ENCODE peak calls at places on chromosomes 4 and X, in four cellular contexts. One of them, this sample, is unnamed.

GRCh38 chr4:92251711-92252110 is 52.1 kb upstream of the GRID2 start:
- DNase-seq in RPMI7951: no peak
- DNase-seq in A172: no peak
- DNase-seq in Calu3: no peak
- DNase-seq in this sample: no peak

GRCh38 chr4:100063355-100063754 is 113.3 kb upstream of the H2AZ1 start:
- DNase-seq in A172: no peak
- DNase-seq in RPMI7951: no peak
- DNase-seq in Calu3: no peak
- DNase-seq in this sample: no peak

GRCh38 chr4:95547708-95548471 is 883 bp downstream of the UNC5C start:
- DNase-seq in A172: peak; percentile 27
- DNase-seq in Calu3: no peak
- DNase-seq in RPMI7951: no peak
- DNase-seq in this sample: no peak

GRCh38 chrX:24372021-24372763 is 11.8 kb downstream of the SUPT20HL1 start:
- DNase-seq in Calu3: no peak
- DNase-seq in A172: no peak
- DNase-seq in RPMI7951: no peak
- DNase-seq in this sample: no peak

GRCh38 chrX:135213200-135213844 is 38.5 kb upstream of the ETDA start:
- DNase-seq in Calu3: no peak
- DNase-seq in RPMI7951: no peak
- DNase-seq in A172: no peak
- DNase-seq in this sample: no peak

GRCh38 chrX:86012188-86012587 is 35.2 kb downstream of the CHM start:
- DNase-seq in RPMI7951: no peak
- DNase-seq in Calu3: no peak
- DNase-seq in A172: no peak
- DNase-seq in this sample: no peak

GRCh38 chr4:54687887-54688841 is 30.4 kb downstream of the KIT start:
- DNase-seq in Calu3: no peak
- DNase-seq in RPMI7951: no peak
- DNase-seq in A172: no peak
- DNase-seq in this sample: no peak

GRCh38 chrX:41293269-41293668 is 40.7 kb upstream of the DDX3X start:
- DNase-seq in RPMI7951: no peak
- DNase-seq in Calu3: no peak
- DNase-seq in A172: no peak
- DNase-seq in this sample: no peak

GRCh38 chr4:16590792-16591191 is 307.7 kb downstream of the LDB2 start:
- DNase-seq in RPMI7951: no peak
- DNase-seq in Calu3: no peak
- DNase-seq in A172: no peak
- DNase-seq in this sample: no peak

GRCh38 chr4:113823291-113823659 is 61.7 kb upstream of the CAMK2D start:
- DNase-seq in Calu3: no peak
- DNase-seq in RPMI7951: peak; percentile 20
- DNase-seq in A172: peak; percentile 5
- DNase-seq in this sample: peak; percentile 25

This sample was measured in kidney glomerular epithelial cell.